ENCODE peak calls at places on chromosome 18, in five cellular contexts. U, M, W, E and L are unnamed samples.

GRCh38 chr18:9147440-9148238 is 11.1 kb downstream of the ANKRD12 start:
- DNase-seq in U (peak), E (peak), M (no peak), W (no peak), L (peak)

GRCh38 chr18:8474661-8475060 is 134.6 kb upstream of the RAB12 start:
- DNase-seq in W (no peak), U (no peak), E (no peak), M (no peak), L (no peak)

GRCh38 chr18:9810994-9811393 is 74.8 kb upstream of the TXNDC2 start:
- DNase-seq in W (no peak), U (no peak), M (no peak), E (no peak), L (no peak)

GRCh38 chr18:68925268-68925667 is 127.4 kb downstream of the CCDC102B start:
- DNase-seq in M (no peak), W (no peak), E (no peak), U (no peak), L (peak)

GRCh38 chr18:4544131-4544530 is 89.0 kb upstream of the DLGAP1 start:
- DNase-seq in M (no peak), W (no peak), U (no peak), E (no peak), L (no peak)

GRCh38 chr18:56112013-56112749 is 524.2 kb upstream of the TCF4 start:
- DNase-seq in W (no peak), E (peak), U (no peak), M (no peak), L (peak)

GRCh38 chr18:493974-494601 is 6.4 kb downstream of the COLEC12 start:
- DNase-seq in E (no peak), U (no peak), W (no peak), M (no peak), L (no peak)

GRCh38 chr18:55753643-55754255 is 165.8 kb upstream of the TCF4 start:
- DNase-seq in M (no peak), E (peak), W (no peak), U (no peak), L (no peak)

GRCh38 chr18:47737956-47738355 is 192.5 kb downstream of the SMAD2 start:
- DNase-seq in E (no peak), U (no peak), M (no peak), W (peak), L (no peak)

GRCh38 chr18:76491801-76492668 is 3.0 kb downstream of the ZNF516 start:
- DNase-seq in E (peak), W (no peak), M (peak), U (peak), L (no peak)

GRCh38 chr18:24559474-24560018 is 99.1 kb downstream of the HRH4 start:
- DNase-seq in W (no peak), E (no peak), M (no peak), U (no peak), L (no peak)

GRCh38 chr18:73945130-73945792 is 202.4 kb downstream of the FBXO15 start:
- DNase-seq in W (peak), M (no peak), E (no peak), U (no peak), L (no peak)

GRCh38 chr18:11994346-11994707 is 13.0 kb downstream of the IMPA2 start:
- DNase-seq in E (no peak), M (no peak), U (no peak), W (no peak), L (no peak)

GRCh38 chr18:5538541-5538940 is 5.3 kb downstream of the EPB41L3 start:
- DNase-seq in U (no peak), E (no peak), M (no peak), W (no peak), L (no peak)

GRCh38 chr18:26073742-26074141 is 16.7 kb downstream of the SS18 start:
- DNase-seq in E (peak), W (no peak), M (no peak), U (no peak), L (no peak)

GRCh38 chr18:79405781-79406575 is 10.2 kb downstream of the NFATC1 start:
- DNase-seq in E (peak), U (no peak), M (no peak), W (no peak), L (peak)

GRCh38 chr18:48290162-48290926 is 118.8 kb downstream of the ZBTB7C start:
- DNase-seq in M (no peak), W (peak), E (no peak), U (no peak), L (no peak)

DNA sequence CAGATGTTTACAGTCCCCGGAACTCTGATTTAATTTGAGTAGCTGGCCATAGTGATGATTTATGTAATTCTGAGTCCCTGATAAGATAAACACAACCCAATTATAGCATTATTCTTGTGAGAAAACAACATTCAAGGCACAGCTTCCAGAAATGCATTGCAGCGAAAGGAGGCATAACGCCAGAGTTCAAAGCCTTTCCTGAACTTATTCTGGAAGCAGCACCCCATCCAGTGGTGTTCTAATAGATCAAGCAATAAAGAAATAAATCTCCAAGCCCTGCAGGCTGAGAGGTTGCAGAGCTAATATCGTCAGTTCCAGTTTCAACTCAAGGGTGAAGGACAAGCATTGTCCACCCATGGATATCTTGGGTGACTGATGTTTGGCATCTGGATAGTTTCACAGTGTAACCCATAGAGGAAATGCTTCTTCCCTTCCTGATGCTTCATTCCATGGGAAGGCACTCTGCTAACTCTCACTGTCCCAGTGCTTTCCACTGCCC is 18.8 kb downstream of the CDH2 start:
- DNase-seq in E (no peak), U (no peak), W (no peak), M (no peak), L (no peak)
- TF ChIP-seq CTCF in E (no peak), U (no peak), W (no peak), M (no peak), L (no peak)

GRCh38 chr18:45285251-45285650 is 330.0 kb upstream of the SLC14A2 start:
- DNase-seq in W (no peak), U (no peak), E (no peak), M (no peak), L (no peak)

GRCh38 chr18:45280486-45281263 is 334.6 kb upstream of the SLC14A2 start:
- DNase-seq in U (peak), E (no peak), W (no peak), M (no peak), L (no peak)

GRCh38 chr18:45284174-45284573 is 331.1 kb upstream of the SLC14A2 start:
- DNase-seq in U (no peak), M (no peak), E (no peak), W (no peak), L (no peak)

GRCh38 chr18:45277870-45278269 is 337.4 kb upstream of the SLC14A2 start:
- DNase-seq in U (no peak), E (no peak), W (no peak), M (no peak), L (no peak)

GRCh38 chr18:45282101-45282812 is 333.0 kb upstream of the SLC14A2 start:
- DNase-seq in W (no peak), E (no peak), U (no peak), M (no peak), L (no peak)
- TF ChIP-seq CTCF in W (no peak), E (no peak), U (no peak), M (no peak), L (no peak)

DNA sequence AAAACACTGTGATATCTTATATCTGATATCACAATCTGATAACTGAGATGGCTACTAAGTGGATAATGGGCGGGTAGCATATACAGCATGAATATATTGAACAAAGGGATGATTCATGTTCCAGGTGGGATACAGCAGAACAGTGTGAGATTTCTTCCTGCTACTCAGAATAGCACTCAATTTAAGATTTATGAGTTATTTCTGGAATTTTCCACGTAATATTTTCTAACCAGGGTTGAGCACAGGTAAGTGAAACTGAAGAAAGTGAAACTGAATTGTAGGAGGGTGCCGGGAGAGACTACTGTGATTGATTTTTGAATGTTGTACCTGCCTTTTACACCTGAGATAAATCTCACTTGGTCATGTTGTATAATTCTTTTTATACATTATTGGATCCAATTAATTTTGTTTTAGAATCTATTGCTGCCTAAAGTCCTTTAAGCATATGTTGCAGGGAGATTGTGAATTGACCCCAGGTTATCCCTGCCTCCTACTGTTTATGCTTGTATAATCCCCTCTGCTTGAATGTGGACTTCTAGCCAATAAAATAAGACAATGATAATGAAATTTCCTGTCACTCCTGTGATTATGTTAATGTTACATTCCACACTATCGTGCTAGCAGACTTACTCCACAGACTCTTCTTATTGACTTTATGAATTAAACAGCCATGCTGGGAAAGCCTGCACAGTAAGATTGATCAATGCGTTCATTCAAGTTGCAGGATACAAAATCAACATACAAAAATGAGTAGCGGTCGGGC is 67.6 kb upstream of the RBBP8 start:
- DNase-seq in E (no peak), U (no peak), M (no peak), W (no peak), L (no peak)
- TF ChIP-seq CTCF in E (no peak), U (no peak), M (no peak), W (no peak), L (no peak)

GRCh38 chr18:77733292-77733903 is 483.8 kb downstream of the GALR1 start:
- DNase-seq in E (no peak), U (no peak), M (no peak), W (no peak), L (no peak)

GRCh38 chr18:77737412-77737811 is 487.8 kb downstream of the GALR1 start:
- DNase-seq in E (no peak), W (no peak), M (no peak), U (no peak), L (no peak)

GRCh38 chr18:77736817-77737216 is 487.2 kb downstream of the GALR1 start:
- DNase-seq in E (no peak), W (no peak), U (no peak), M (no peak), L (no peak)
- TF ChIP-seq CTCF in E (no peak), W (no peak), U (no peak), M (no peak), L (no peak)